ENCODE peak calls at places on chromosomes 11 and 22, in five cellular contexts. J is transverse colon, B is spleen, L is HCT116, Q is GM12878. D is an unnamed sample.

GRCh38 chr22:41092847-41093371 is 517 bp downstream of the EP300 start:
- DNase-seq in J (peak), B (peak), L (no peak), Q (no peak), D (no peak)

GRCh38 chr11:131906963-131907362 is 536.5 kb downstream of the NTM start:
- DNase-seq in J (no peak), B (no peak), L (no peak), Q (no peak), D (no peak)

GRCh38 chr11:17954395-17955252 is 58.2 kb downstream of the SERGEF start:
- DNase-seq in J (no peak), B (no peak), L (no peak), Q (no peak), D (no peak)

GRCh38 chr11:569273-569885 is 6.9 kb upstream of the PHRF1 start:
- DNase-seq in J (no peak), B (peak), L (no peak), Q (no peak), D (no peak)

GRCh38 chr11:61305417-61305816 is 10.3 kb upstream of the VWCE start:
- DNase-seq in J (no peak), B (no peak), L (no peak), Q (no peak), D (no peak)

GRCh38 chr11:43830928-43831440 is 49.6 kb upstream of the ALKBH3 start:
- DNase-seq in J (peak), B (no peak), L (peak), Q (no peak), D (no peak)

GRCh38 chr11:7686761-7687160 is 13.5 kb upstream of the CYB5R2 start:
- DNase-seq in J (no peak), B (no peak), L (no peak), Q (no peak), D (no peak)

GRCh38 chr11:126791446-126791845 is 209.1 kb downstream of the KIRREL3 start:
- DNase-seq in J (no peak), B (no peak), L (no peak), Q (no peak), D (no peak)

GRCh38 chr22:25448435-25449051 is 115.9 kb upstream of the GRK3 start:
- DNase-seq in J (no peak), B (no peak), L (no peak), Q (no peak), D (no peak)

GRCh38 chr22:29071261-29072045 is 1.4 kb upstream of the KREMEN1 start:
- DNase-seq in J (peak), B (peak), L (no peak), Q (no peak), D (peak)

GRCh38 chr11:90391756-90392155 is 168.9 kb upstream of the CHORDC1 start:
- DNase-seq in J (no peak), B (no peak), L (no peak), Q (no peak), D (no peak)

DNA sequence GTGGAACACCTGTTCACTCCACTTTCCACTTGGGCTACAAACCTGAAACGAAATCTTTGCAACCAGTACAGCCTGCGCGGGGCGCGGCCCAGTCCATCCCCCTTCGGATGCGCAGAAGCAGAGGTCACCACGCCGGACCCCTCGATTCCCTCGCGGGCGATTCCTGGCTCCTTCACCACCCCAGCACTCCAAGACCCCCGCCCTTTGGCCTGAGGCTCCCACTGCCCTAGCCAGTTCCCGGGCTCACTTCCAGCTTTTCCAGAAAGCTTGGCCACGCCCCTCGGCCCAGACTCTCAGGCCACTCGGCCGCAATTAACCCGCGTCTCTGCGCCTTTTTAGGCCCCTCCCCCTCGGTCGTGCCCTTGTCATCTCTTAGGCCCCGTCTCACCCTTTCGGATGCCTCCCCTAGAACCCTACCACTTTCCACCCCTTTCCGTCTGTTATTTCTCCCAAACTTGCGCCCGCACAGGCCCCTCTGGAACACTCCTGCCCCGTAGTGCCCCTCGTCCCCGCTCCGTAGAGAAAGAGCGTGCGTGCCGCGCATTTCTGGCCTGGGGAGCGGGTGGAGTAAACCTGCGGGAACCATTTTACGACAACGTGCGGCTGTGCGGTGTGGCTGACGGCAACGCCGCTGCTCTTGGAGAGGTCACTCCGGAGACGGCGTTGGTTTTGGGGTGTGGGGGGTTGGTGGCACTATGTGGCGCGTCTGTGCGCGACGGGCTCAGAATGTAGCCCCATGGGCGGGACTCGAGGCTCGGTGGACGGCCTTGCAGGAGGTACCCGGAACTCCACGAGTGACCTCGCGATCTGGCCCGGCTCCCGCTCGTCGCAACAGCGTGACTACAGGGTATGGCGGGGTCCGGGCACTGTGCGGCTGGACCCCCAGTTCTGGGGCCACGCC is at the start of gene DLAT:
- DNase-seq in J (peak), B (peak), L (peak), Q (peak), D (peak)
- TF ChIP-seq POLR2A in J (peak), B (no peak), L (peak), Q (peak), D (peak)

DNA sequence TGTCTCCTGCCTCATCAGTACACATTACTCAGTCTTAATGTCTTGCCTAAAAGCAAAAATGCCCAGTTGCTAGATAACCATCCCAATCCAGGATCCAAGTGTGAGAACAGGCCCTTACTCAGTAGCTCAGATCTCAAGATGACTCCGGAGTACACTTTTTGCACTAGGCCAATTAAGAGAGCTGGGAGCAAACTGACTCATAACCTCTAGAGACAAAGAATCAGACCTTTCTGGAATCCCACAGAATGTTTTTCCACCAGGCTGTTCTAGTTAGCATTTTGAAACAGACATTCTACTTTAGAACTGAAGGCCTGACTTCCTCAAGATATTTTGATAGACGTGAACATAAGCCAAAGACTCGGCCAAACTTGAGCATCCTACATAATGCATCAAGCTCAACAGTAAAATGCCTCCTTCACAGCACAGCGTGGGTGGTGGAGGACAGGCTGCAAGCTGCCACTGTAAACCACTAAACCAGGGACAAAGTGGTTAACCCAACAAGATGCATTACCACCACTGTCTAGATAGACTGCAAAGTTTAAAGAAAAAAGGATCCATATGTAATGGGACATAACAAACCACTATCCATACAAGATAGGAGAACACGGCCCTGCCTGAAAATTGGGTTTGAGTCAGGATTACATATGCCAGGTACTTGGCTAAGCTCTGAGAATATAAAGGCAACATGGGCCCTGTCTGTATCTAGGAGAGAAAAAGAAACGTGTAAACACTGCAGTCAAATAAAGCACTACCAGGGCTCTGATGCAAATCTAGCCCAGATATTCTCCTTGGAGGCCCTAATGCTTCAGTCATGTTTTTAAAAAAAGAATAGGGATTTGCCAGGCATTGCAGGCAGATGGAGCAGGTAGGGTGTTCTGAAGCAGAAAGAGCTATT is 48.3 kb downstream of the MYH9 start:
- DNase-seq in J (no peak), B (no peak), L (no peak), Q (no peak), D (no peak)
- H3K27ac ChIP-seq in J (peak), B (peak), L (no peak), Q (no peak), D (peak)

DNA sequence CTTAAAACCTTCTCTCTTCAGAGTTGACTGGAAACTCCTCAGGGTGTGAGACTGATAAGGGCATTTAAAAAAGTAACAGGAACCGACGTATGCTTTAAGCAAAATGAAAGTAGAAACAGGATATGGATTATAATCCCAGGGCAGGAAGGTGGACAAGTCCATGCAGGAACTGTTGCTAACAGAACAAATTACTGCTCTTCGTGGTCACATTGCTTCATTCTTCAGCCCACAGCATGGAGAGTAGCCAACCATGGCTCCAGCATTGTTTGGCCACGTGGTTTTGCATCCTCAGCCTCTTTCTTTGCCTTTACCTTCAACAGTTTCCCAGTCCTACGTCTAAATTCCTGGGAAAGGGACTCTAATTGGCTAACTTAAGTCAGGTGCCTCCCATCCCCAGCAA is 563.1 kb upstream of the ISX start:
- DNase-seq in J (no peak), B (no peak), L (no peak), Q (no peak), D (peak)
- TF ChIP-seq POLR2AphosphoS5 in J (no peak), B (no peak), L (no peak), Q (no peak), D (no peak)

GRCh38 chr22:44698531-44699421 is 3.2 kb upstream of the PRR5 start:
- DNase-seq in J (no peak), B (peak), L (no peak), Q (no peak), D (no peak)
- TF ChIP-seq POLR2A in J (no peak), B (no peak), L (no peak), Q (no peak), D (no peak)

GRCh38 chr11:116787786-116788486 is at the start of gene ZPR1:
- DNase-seq in J (peak), B (peak), L (peak), Q (no peak), D (peak)
- H3K27ac ChIP-seq in J (peak), B (peak), L (peak), Q (peak), D (peak)

GRCh38 chr11:36507824-36508489 is 2.1 kb downstream of the TRAF6 start:
- DNase-seq in J (no peak), B (no peak), L (no peak), Q (no peak), D (no peak)
- TF ChIP-seq POLR2AphosphoS5 in J (no peak), B (no peak), L (no peak), Q (no peak), D (no peak)

DNA sequence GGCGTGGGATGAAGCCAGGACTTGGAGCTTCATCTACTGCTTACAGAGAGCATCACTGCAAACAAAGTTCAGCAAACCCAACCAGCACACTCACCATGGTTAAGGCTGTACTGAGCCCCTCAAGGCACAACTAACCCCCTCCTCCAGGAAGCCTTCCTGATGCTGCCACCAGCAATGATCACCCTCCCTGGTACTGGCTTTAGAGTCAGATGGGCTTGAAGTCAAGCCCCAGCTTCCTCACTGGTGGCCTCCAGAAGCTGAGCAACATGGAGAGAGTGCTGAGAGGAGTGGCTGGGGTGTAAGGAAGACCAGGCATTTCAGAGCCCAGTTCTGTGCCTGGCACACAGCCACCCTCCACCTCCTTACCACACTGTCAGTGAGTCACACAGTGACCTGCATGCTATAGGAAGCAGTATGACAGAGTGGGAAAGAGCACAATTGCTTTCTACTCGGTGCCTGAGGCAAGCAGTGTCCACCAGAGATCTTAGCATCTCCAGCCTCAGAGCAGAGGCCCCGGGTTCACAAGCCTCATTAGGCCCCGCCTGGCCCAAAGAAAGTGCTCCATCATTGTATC is 24.7 kb upstream of the BAIAP2L2 start:
- DNase-seq in J (no peak), B (no peak), L (peak), Q (no peak), D (no peak)
- TF ChIP-seq POLR2A in J (no peak), B (no peak), L (no peak), Q (no peak), D (no peak)

GRCh38 chr11:67556244-67556643 is 27.4 kb upstream of the GSTP1 start:
- DNase-seq in J (no peak), B (no peak), L (no peak), Q (no peak), D (no peak)

GRCh38 chr11:67561971-67562560 is 21.5 kb upstream of the GSTP1 start:
- DNase-seq in J (no peak), B (no peak), L (no peak), Q (peak), D (no peak)

GRCh38 chr11:67563354-67564114 is 20.1 kb upstream of the GSTP1 start:
- DNase-seq in J (peak), B (no peak), L (peak), Q (no peak), D (no peak)

GRCh38 chr11:67562951-67563350 is 20.7 kb upstream of the GSTP1 start:
- DNase-seq in J (no peak), B (no peak), L (no peak), Q (no peak), D (no peak)

DNA sequence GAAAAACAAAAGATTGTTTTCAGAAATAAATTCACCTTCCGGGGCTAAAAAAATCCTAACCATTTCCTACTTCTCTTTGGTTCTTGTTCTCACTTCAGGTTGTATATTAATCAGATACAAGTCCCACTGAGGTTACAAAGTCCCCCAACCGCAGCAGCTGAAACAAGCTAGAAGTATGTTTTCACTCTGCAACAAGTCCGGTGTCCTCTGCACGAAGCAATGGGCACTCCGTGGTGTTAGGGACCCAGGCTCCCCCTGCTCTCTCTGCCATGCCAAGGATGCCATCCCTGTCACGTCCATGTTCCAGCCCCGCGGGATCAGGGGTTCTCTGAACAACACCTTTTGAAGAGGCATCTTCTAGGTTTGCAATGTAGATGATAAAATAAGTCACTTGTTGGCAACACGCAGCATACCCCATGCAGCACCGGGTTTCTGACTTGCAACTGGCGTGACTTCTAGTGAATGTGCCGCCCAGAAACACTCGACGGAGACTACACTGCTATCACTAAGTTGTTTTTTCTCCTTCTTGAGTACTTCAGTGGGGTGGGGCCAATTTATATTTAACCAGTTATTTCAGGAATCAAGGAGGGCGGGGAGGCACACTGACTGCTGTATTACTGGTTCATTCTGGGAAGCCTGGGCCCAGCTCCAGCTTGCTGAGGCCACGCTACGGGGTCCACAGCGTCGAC is 25.4 kb upstream of the GSTP1 start:
- DNase-seq in J (peak), B (peak), L (no peak), Q (peak), D (no peak)
- H3K27ac ChIP-seq in J (peak), B (no peak), L (no peak), Q (peak), D (no peak)

GRCh38 chr11:35286156-35286555 is 133.2 kb downstream of the SLC1A2 start:
- DNase-seq in J (no peak), B (no peak), L (no peak), Q (no peak), D (no peak)

GRCh38 chr11:35281169-35281591 is 138.2 kb downstream of the SLC1A2 start:
- DNase-seq in J (no peak), B (no peak), L (no peak), Q (no peak), D (no peak)

GRCh38 chr11:35285471-35285870 is 133.9 kb downstream of the SLC1A2 start:
- DNase-seq in J (no peak), B (no peak), L (no peak), Q (no peak), D (no peak)

GRCh38 chr11:35280727-35281126 is 138.6 kb downstream of the SLC1A2 start:
- DNase-seq in J (no peak), B (no peak), L (no peak), Q (no peak), D (no peak)

DNA sequence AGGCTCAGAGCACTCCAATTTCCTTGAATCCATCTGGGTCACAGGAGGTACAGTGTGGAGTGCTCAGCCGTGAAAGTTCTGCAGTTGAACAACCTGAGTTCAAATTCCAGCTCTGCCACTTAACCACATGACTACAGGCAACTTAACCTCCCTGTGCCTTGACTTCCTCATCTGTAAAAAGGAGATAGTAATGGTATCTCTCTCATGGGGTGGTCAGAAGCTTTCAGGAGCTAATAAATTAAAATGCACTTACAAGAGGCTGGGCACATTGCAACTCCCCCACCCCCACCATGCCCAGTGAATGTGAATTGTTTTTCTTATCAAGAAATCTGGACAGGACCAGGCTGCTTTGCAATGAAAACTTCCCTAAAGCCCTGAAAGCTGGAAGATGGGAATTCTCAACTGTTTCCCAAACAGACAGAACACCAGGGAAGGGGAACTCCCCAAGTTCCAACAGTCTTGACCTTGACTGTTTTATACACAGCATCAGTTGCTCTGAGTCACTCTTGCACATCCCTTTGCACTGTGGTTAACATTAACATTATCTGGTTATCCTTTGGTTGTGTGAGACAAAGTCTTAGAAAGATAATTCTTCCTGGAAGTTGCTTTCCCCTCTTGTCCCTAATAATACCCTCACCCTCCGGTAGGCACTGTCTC is 137.0 kb downstream of the SLC1A2 start:
- DNase-seq in J (no peak), B (no peak), L (no peak), Q (no peak), D (no peak)
- TF ChIP-seq POLR2AphosphoS5 in J (no peak), B (no peak), L (no peak), Q (no peak), D (no peak)

DNA sequence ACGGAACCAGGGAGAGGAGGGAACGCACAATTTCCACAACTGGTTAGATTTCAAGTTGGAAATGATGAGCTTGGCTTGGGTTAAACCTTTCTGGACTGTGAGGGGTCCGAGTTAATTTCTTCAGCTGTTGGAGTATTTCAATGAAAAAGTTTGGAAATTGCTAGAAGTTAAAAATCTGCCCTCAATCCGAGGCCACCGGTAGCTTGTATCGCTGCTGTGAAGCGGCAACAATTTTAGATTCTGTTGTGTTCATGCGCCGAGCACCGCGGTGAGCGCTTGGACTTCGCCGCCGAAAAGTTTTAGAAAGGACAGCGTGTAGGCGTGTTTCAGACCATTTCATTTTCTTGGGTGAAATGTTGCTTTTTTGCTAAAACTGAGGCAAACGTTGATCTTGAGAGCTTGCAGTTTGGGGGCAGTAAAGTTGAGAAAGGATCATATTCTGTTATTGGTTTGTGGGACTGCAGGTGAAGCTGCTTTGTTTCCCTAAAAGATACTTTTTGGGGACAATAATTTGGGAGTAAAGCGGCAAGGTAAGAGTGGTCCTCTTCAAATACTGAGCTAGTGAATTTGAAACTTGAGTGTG is 908 bp downstream of the FBXO7 start:
- DNase-seq in J (peak), B (peak), L (peak), Q (no peak), D (no peak)
- TF ChIP-seq POLR2A in J (no peak), B (no peak), L (no peak), Q (no peak), D (no peak)